ENCODE peak calls at places on chromosomes 4 and X, in five cellular contexts. Y is HepG2, P is SK-N-SH, N is K562, T is H1. K is an unnamed sample. For H3K36me3, the result is how much of the 10 kb centered on the place peaks cover.

GRCh38 chrX:2391869-2392606 is 108.7 kb downstream of the DHRSX start:
- DNase-seq in Y (peak), P (no peak), N (no peak), T (peak), K (no peak)

GRCh38 chrX:130539721-130540321 is 138.0 kb downstream of the RBMX2 start:
- DNase-seq in Y (peak), P (peak), N (peak), T (no peak), K (no peak)

GRCh38 chr4:99052902-99053301 is 35.7 kb downstream of the ADH5 start:
- DNase-seq in Y (no peak), P (no peak), N (no peak), T (no peak), K (no peak)

GRCh38 chrX:94914235-94914634 is 1240.2 kb downstream of the FAM133A start:
- DNase-seq in Y (no peak), P (peak), N (no peak), T (no peak), K (no peak)

GRCh38 chr4:99205104-99205979 is 13.7 kb downstream of the ADH6 start:
- DNase-seq in Y (peak), P (no peak), N (no peak), T (no peak), K (no peak)

GRCh38 chr4:103008875-103009729 is 10.4 kb downstream of the SLC9B1 start:
- DNase-seq in Y (peak), P (peak), N (peak), T (no peak), K (peak)

GRCh38 chrX:77085372-77085771 is 361.8 kb upstream of the FGF16 start:
- DNase-seq in Y (no peak), P (no peak), N (no peak), T (no peak), K (no peak)

GRCh38 chr4:16844796-16845586 is 53.5 kb downstream of the LDB2 start:
- DNase-seq in Y (peak), P (no peak), N (no peak), T (no peak), K (no peak)

GRCh38 chrX:1464282-1465131 is 11.8 kb upstream of the ASMTL start:
- DNase-seq in Y (no peak), P (no peak), N (no peak), T (no peak), K (no peak)

GRCh38 chrX:129686422-129686948 is 31.7 kb upstream of the APLN start:
- DNase-seq in Y (no peak), P (no peak), N (no peak), T (no peak), K (no peak)

GRCh38 chrX:111095974-111096870 is at the start of gene PAK3:
- DNase-seq in Y (no peak), P (peak), N (no peak), T (no peak), K (no peak)

GRCh38 chr4:8745036-8745827 is 126.4 kb downstream of the HMX1 start:
- DNase-seq in Y (no peak), P (peak), N (no peak), T (no peak), K (no peak)

GRCh38 chr4:138770818-138771217 is 244.8 kb upstream of the NOCT start:
- DNase-seq in Y (no peak), P (no peak), N (no peak), T (no peak), K (no peak)

GRCh38 chr4:121041307-121042090 is 30.8 kb downstream of the NDNF start:
- DNase-seq in Y (no peak), P (no peak), N (no peak), T (no peak), K (peak)

GRCh38 chr4:6703786-6704185 is 5.9 kb downstream of the MRFAP1L1 start:
- DNase-seq in Y (peak), P (no peak), N (no peak), T (no peak), K (no peak)

GRCh38 chrX:77389891-77390290 is 57.3 kb upstream of the FGF16 start:
- DNase-seq in Y (no peak), P (no peak), N (no peak), T (no peak), K (no peak)

GRCh38 chr4:7802093-7802726 is 137.5 kb downstream of the AFAP1 start:
- DNase-seq in Y (peak), P (peak), N (peak), T (peak), K (no peak)

GRCh38 chr4:147596976-147597375 is 20.2 kb upstream of the TMEM184C start:
- DNase-seq in Y (no peak), P (no peak), N (no peak), T (no peak), K (no peak)

GRCh38 chr4:5101571-5101970 is 50.3 kb downstream of the STK32B start:
- DNase-seq in Y (no peak), P (no peak), N (no peak), T (no peak), K (no peak)

GRCh38 chr4:73589887-73590801 is 30.1 kb downstream of the RASSF6 start:
- DNase-seq in Y (no peak), P (no peak), N (no peak), T (no peak), K (peak)

GRCh38 chr4:7861440-7861881 is 78.2 kb downstream of the AFAP1 start:
- DNase-seq in Y (no peak), P (no peak), N (no peak), T (peak), K (no peak)

GRCh38 chr4:53852343-53852742 is 212.1 kb downstream of the CHIC2 start:
- DNase-seq in Y (no peak), P (no peak), N (no peak), T (no peak), K (no peak)

GRCh38 chr4:73683033-73683432 is 57.3 kb upstream of the CXCL8 start:
- DNase-seq in Y (no peak), P (no peak), N (no peak), T (no peak), K (no peak)

GRCh38 chr4:73187325-73187724 is 71.3 kb downstream of the ANKRD17 start:
- DNase-seq in Y (no peak), P (no peak), N (no peak), T (no peak), K (no peak)

GRCh38 chrX:19514791-19515614 is at the start of gene MAP3K15:
- DNase-seq in Y (peak), P (peak), N (peak), T (no peak), K (no peak)

GRCh38 chr4:8910822-8911310 is 39.2 kb upstream of the HMX1 start:
- DNase-seq in Y (no peak), P (no peak), N (no peak), T (no peak), K (no peak)

GRCh38 chr4:112296949-112297483 is at the start of gene ALPK1:
- DNase-seq in Y (peak), P (peak), N (peak), T (no peak), K (no peak)

GRCh38 chr4:145003675-145004074 is 94.3 kb downstream of the ANAPC10 start:
- DNase-seq in Y (no peak), P (no peak), N (no peak), T (no peak), K (no peak)

GRCh38 chr4:158446106-158446505 is 75.6 kb upstream of the RXFP1 start:
- DNase-seq in Y (no peak), P (no peak), N (no peak), T (no peak), K (no peak)

GRCh38 chr4:182555997-182556418 is 312.8 kb downstream of the TENM3 start:
- DNase-seq in Y (no peak), P (no peak), N (no peak), T (peak), K (no peak)

GRCh38 chr4:158750379-158750778 is 18.4 kb upstream of the FNIP2 start:
- DNase-seq in Y (no peak), P (no peak), N (no peak), T (no peak), K (no peak)

DNA sequence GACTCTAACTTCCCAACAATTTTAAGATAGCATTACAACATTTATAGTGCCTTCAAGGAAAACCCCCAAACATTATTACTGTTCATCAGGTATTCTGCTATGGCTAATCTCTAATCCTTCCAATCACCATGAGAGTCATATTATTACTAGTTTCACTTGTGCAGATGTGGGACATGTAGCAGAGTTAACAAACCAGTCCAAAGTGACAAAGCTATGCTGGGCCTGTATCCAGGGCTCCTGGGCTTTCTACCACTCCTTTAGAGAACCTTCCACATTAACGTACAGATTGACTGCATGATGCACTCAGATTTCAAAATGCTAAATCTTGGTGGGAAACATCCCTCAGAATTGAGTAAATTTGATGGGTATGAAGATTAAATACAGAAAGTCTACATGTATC is 16.4 kb downstream of the CASP3 start:
- DNase-seq in Y (no peak), P (no peak), N (no peak), T (no peak), K (no peak)
- H3K36me3 ChIP-seq in Y (under half), P (half or more), N (half or more), T (under half), K (under half)

GRCh38 chr4:142475663-142476062 is 370.4 kb downstream of the INPP4B start:
- DNase-seq in Y (no peak), P (no peak), N (no peak), T (no peak), K (no peak)

GRCh38 chr4:142480244-142480643 is 365.9 kb downstream of the INPP4B start:
- DNase-seq in Y (no peak), P (no peak), N (no peak), T (no peak), K (no peak)

GRCh38 chr4:142473218-142473959 is 372.7 kb downstream of the INPP4B start:
- DNase-seq in Y (no peak), P (no peak), N (no peak), T (no peak), K (no peak)

GRCh38 chr4:142473960-142474338 is 372.2 kb downstream of the INPP4B start:
- DNase-seq in Y (no peak), P (no peak), N (no peak), T (no peak), K (no peak)

DNA sequence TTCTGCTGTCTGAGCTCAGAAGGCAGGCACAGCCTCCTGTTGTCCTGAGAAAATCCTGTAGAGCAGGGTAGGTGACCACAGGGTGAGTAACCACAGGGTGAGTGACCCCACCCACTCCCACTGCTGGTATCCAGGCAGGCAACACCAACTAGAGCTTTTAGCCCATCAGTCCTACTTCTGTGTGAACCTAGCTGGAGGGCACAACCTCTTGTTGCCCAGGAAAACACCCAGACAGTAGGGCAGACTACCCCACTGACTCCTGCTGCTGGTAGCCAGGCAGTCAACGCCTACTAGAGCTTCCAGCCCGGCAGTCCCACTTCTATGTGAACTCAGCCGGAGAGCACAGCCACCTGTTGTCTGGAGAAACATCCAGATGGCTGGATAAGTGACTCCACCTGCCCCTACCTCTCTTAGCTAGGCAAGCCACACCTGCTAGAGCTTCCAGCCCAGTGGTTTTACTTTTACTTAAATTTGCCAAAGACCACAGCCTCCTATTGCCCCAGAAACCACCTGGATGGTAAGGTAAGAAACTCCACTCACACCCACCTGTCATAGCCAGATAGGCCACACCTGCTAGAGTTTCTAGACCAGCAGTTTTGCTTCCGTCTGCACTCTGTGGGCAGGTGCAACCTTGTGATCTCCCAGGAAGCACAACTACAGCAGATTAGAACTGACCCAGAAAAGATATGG is 371.6 kb downstream of the INPP4B start:
- DNase-seq in Y (no peak), P (no peak), N (no peak), T (no peak), K (no peak)
- TF ChIP-seq TAF1 in Y (no peak), P (no peak), N (no peak), T (no peak), K (no peak)

DNA sequence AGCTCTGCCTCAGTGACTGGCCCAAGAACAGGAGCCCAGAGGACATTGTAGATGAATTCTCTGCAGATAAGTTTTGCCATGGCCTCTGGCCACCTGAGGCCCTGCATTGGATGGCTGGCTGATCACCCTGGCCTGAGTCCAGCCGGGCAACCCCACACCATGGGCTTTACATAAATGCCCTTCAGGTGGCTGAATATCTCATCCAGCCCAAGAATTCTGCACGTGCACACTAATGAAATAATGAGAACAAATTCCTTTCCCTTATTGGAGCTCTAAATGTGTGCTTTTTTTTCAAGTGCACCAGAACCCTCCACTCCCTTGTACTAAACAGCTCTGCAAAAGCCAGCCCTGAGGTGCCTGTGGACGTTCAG is 65.7 kb downstream of the IRF2 start:
- DNase-seq in Y (no peak), P (no peak), N (no peak), T (no peak), K (no peak)
- H3K36me3 ChIP-seq in Y (under half), P (under half), N (under half), T (under half), K (under half)

DNA sequence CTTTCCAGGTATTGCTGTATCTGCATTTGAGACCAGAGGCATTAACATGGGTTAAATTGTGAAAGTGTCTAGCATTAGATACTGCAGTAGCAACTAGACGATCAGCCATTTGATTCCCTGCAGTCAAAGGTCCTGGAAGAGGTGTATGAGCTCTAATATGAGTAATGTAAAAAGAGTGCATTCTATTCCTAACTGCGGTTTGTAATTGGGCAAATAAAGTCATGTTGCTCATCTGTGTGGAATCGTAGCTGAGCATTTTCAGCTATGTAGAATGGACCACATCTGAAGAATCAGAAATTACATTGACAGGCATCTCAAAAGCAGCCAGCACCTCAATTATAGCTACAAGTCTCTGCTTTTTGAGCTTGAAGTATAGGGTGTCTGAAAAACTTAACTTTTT is 157.6 kb downstream of the ZNF518B start:
- DNase-seq in Y (no peak), P (no peak), N (no peak), T (no peak), K (no peak)
- TF ChIP-seq TAF1 in Y (no peak), P (no peak), N (no peak), T (no peak), K (no peak)